ENCODE peak calls at places on chromosomes 13 and 19, in five cellular contexts. H is astrocyte of the hippocampus; O is GM04504; C is naive thymus-derived CD4-positive, alpha-beta T cell; D is stimulated activated CD8-positive, alpha-beta memory T cell treated with anti-CD3 and anti-CD28 coated beads, Interleukin-7, amount 100 ng/mL, for 1 hour. R is an unnamed sample.

GRCh38 chr19:18662972-18663732 is 20.3 kb upstream of the CRTC1 start:
- DNase-seq in C (no peak), D (no peak), H (peak; percentile 65), O (no peak), R (no peak)

GRCh38 chr19:4559569-4559968 is at the start of gene SEMA6B:
- DNase-seq in D (no peak), C (no peak), O (no peak), H (no peak), R (no peak)

GRCh38 chr19:15971217-15971616 is 22.4 kb downstream of the OR10H4 start:
- DNase-seq in C (no peak), O (no peak), D (no peak), H (no peak), R (no peak)

GRCh38 chr19:31610036-31610435 is 260.8 kb upstream of the TSHZ3 start:
- DNase-seq in C (no peak), H (no peak), D (no peak), O (no peak), R (no peak)

GRCh38 chr19:57377498-57378146 is 12.0 kb upstream of the ZNF548 start:
- DNase-seq in C (no peak), O (no peak), H (no peak), D (no peak), R (no peak)

GRCh38 chr13:77506874-77507273 is 28.6 kb upstream of the SCEL start:
- DNase-seq in D (no peak), H (peak; percentile 32), C (no peak), O (no peak), R (no peak)

GRCh38 chr19:43789029-43789428 is 8.3 kb upstream of the KCNN4 start:
- DNase-seq in C (no peak), D (no peak), H (peak; percentile 74), O (no peak), R (no peak)

GRCh38 chr13:95564948-95565347 is 12.4 kb downstream of the CLDN10 start:
- DNase-seq in D (no peak), H (peak; percentile 53), O (peak; percentile 6), C (no peak), R (no peak)

GRCh38 chr13:48585456-48585840 is 52.6 kb upstream of the RCBTB2 start:
- DNase-seq in H (peak; percentile 85), C (no peak), D (no peak), O (peak; percentile 23), R (no peak)

GRCh38 chr19:1854032-1854541 is 5.8 kb upstream of the REXO1 start:
- DNase-seq in C (no peak), D (no peak), O (no peak), H (no peak), R (no peak)

GRCh38 chr13:57682128-57682716 is 50.7 kb downstream of the PCDH17 start:
- DNase-seq in O (no peak), D (no peak), H (no peak), C (no peak), R (no peak)

GRCh38 chr19:47035127-47035494 is 13.3 kb downstream of the TMEM160 start:
- DNase-seq in D (no peak), H (peak; percentile 52), O (no peak), C (no peak), R (no peak)

GRCh38 chr19:5775668-5776309 is 8.8 kb downstream of the PRR22 start:
- DNase-seq in C (no peak), H (peak; percentile 24), O (peak; percentile 58), D (no peak), R (no peak)

GRCh38 chr19:45485301-45486077 is 11.4 kb downstream of the RTN2 start:
- DNase-seq in C (peak; percentile 98), O (peak; percentile 87), D (peak; percentile 91), H (peak; percentile 98), R (peak; percentile 97)

GRCh38 chr13:41428155-41428554 is 29.2 kb upstream of the RGCC start:
- DNase-seq in O (no peak), D (peak; percentile 7), C (peak; percentile 39), H (peak; percentile 22), R (peak; percentile 35)

GRCh38 chr19:2543463-2544442 is 67.8 kb downstream of the GADD45B start:
- DNase-seq in H (peak; percentile 99), C (peak; percentile 16), O (peak; percentile 96), D (peak; percentile 31), R (peak; percentile 28)

GRCh38 chr13:20708216-20708615 is 4.7 kb downstream of the IL17D start:
- DNase-seq in C (no peak), D (no peak), O (no peak), H (no peak), R (no peak)

GRCh38 chr13:70385852-70386251 is 277.6 kb upstream of the KLHL1 start:
- DNase-seq in D (no peak), O (no peak), H (no peak), C (no peak), R (no peak)

GRCh38 chr19:940591-941291 is 14.9 kb downstream of the ARID3A start:
- DNase-seq in H (peak; percentile 88), O (no peak), C (peak; percentile 59), D (peak; percentile 60), R (peak; percentile 83)

GRCh38 chr13:75357576-75358295 is 124.2 kb downstream of the TBC1D4 start:
- DNase-seq in H (peak; percentile 76), D (no peak), C (peak; percentile 64), O (no peak), R (peak; percentile 55)

GRCh38 chr13:34179481-34179880 is 361.5 kb downstream of the RFC3 start:
- DNase-seq in C (no peak), D (no peak), O (no peak), H (peak; percentile 74), R (no peak)

GRCh38 chr13:50444726-50445125 is 398.8 kb downstream of the DLEU7 start:
- DNase-seq in O (no peak), D (no peak), H (peak; percentile 63), C (no peak), R (no peak)

GRCh38 chr13:50127726-50128291 is 112.6 kb downstream of the KCNRG start:
- DNase-seq in D (no peak), C (no peak), H (no peak), O (no peak), R (no peak)

GRCh38 chr19:16886305-16886880 is 2.4 kb upstream of the F2RL3 start:
- DNase-seq in C (no peak), H (no peak), D (no peak), O (peak; percentile 54), R (no peak)

GRCh38 chr13:113010510-113010865 is 41.5 kb downstream of the MCF2L start:
- DNase-seq in O (no peak), C (no peak), D (no peak), H (no peak), R (no peak)

GRCh38 chr13:40273173-40274000 is 393.1 kb downstream of the FOXO1 start:
- DNase-seq in H (peak; percentile 49), D (no peak), C (no peak), O (no peak), R (no peak)

GRCh38 chr13:43664700-43665191 is 122.0 kb downstream of the ENOX1 start:
- DNase-seq in H (peak; percentile 47), D (no peak), O (peak; percentile 36), C (no peak), R (no peak)

GRCh38 chr13:113553541-113554332 is 30.8 kb upstream of the TFDP1 start:
- DNase-seq in H (no peak), D (no peak), O (no peak), C (no peak), R (no peak)

GRCh38 chr19:14363203-14364097 is 17.8 kb upstream of the ADGRE5 start:
- DNase-seq in H (peak; percentile 78), C (no peak), D (no peak), O (no peak), R (peak; percentile 30)

GRCh38 chr19:21483589-21484170 is 21.7 kb upstream of the ZNF429 start:
- DNase-seq in H (no peak), D (peak; percentile 38), O (no peak), C (peak; percentile 63), R (peak; percentile 56)

GRCh38 chr19:39820696-39821095 is 13.3 kb downstream of the DYRK1B start:
- DNase-seq in C (no peak), D (no peak), H (no peak), O (no peak), R (no peak)

GRCh38 chr13:45370922-45371406 is 30.0 kb upstream of the TPT1 start:
- DNase-seq in D (peak; percentile 8), O (no peak), H (peak; percentile 95), C (peak; percentile 64), R (peak; percentile 40)